ENCODE peak calls at places on chromosomes 4 and X, in six cellular contexts. F is tibial nerve, H is uterus, V is heart left ventricle, B is testis, K is IMR-90. U is an unnamed sample.

GRCh38 chr4:143443728-143444127 is 69.8 kb upstream of the SMARCA5 start:
- DNase-seq in F (no peak), H (no peak), V (no peak), B (no peak), K (no peak), U (no peak)

GRCh38 chr4:25813705-25814104 is 49.1 kb downstream of the SEL1L3 start:
- DNase-seq in F (no peak), H (no peak), V (no peak), B (no peak), K (peak), U (no peak)

GRCh38 chr4:75633846-75634245 is 3.5 kb upstream of the CDKL2 start:
- DNase-seq in F (no peak), H (no peak), V (no peak), B (no peak), K (peak), U (peak)

GRCh38 chrX:21940356-21940829 is at the start of gene SMS:
- DNase-seq in F (peak), H (peak), V (peak), B (peak), K (peak), U (peak)

GRCh38 chrX:19168609-19169008 is 46.3 kb upstream of the ADGRG2 start:
- DNase-seq in F (no peak), H (no peak), V (no peak), B (no peak), K (no peak), U (no peak)

GRCh38 chr4:77076889-77077635 is 1.3 kb upstream of the CCNI start:
- DNase-seq in F (no peak), H (no peak), V (no peak), B (no peak), K (no peak), U (peak)

GRCh38 chr4:19254476-19254875 is 997.2 kb upstream of the SLIT2 start:
- DNase-seq in F (no peak), H (no peak), V (no peak), B (no peak), K (no peak), U (no peak)

GRCh38 chrX:26922278-26922677 is 540.9 kb downstream of the PPP4R3C start:
- DNase-seq in F (no peak), H (no peak), V (no peak), B (no peak), K (no peak), U (no peak)

GRCh38 chr4:71026086-71026485 is 32.6 kb downstream of the DCK start:
- DNase-seq in F (no peak), H (no peak), V (no peak), B (peak), K (peak), U (no peak)

GRCh38 chr4:21450331-21450730 is 498.2 kb downstream of the KCNIP4 start:
- DNase-seq in F (no peak), H (no peak), V (no peak), B (no peak), K (no peak), U (no peak)

GRCh38 chr4:39587881-39588280 is 50.8 kb downstream of the SMIM14 start:
- DNase-seq in F (no peak), H (no peak), V (no peak), B (no peak), K (peak), U (no peak)

GRCh38 chr4:80876810-80877209 is 153.7 kb upstream of the BMP3 start:
- DNase-seq in F (no peak), H (no peak), V (no peak), B (no peak), K (no peak), U (no peak)

GRCh38 chrX:120690344-120690743 is 60.5 kb upstream of the C1GALT1C1 start:
- DNase-seq in F (no peak), H (no peak), V (no peak), B (no peak), K (no peak), U (no peak)

GRCh38 chr4:145299380-145300076 is 119.1 kb upstream of the OTUD4 start:
- DNase-seq in F (no peak), H (no peak), V (no peak), B (no peak), K (peak), U (peak)

GRCh38 chr4:2908686-2909085 is 54.5 kb downstream of the NOP14 start:
- DNase-seq in F (no peak), H (no peak), V (no peak), B (no peak), K (no peak), U (no peak)

GRCh38 chr4:824461-825062 is 1.4 kb downstream of the CPLX1 start:
- DNase-seq in F (no peak), H (no peak), V (no peak), B (no peak), K (no peak), U (no peak)

GRCh38 chrX:12955882-12956703 is 18.8 kb upstream of the TMSB4X start:
- DNase-seq in F (no peak), H (peak), V (peak), B (no peak), K (peak), U (peak)
- TF ChIP-seq POLR2A in F (no peak), H (no peak), V (no peak), B (no peak), K (no peak), U (peak)

DNA sequence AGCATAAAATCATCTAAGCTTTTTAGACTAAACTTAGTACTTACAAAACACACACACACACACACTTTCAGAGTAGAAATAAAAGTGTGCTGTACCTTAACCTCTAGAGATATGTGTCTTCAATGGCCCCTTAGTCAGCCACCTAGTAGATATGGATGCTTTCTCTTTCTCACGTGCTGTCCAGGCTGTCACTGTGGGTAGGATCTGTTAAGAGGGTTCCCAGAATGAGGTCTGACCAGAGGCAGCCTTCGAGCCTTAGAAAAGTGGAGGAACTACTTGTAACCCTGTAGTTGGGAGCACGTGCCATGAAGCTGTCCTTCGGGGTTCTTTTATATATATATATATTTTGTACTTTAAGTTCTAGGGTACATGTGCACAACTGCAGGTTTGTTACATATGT is 118.0 kb downstream of the COL4A5 start:
- DNase-seq in F (no peak), H (no peak), V (no peak), B (no peak), K (no peak), U (no peak)
- TF ChIP-seq POLR2A in F (no peak), H (no peak), V (no peak), B (no peak), K (no peak), U (no peak)

DNA sequence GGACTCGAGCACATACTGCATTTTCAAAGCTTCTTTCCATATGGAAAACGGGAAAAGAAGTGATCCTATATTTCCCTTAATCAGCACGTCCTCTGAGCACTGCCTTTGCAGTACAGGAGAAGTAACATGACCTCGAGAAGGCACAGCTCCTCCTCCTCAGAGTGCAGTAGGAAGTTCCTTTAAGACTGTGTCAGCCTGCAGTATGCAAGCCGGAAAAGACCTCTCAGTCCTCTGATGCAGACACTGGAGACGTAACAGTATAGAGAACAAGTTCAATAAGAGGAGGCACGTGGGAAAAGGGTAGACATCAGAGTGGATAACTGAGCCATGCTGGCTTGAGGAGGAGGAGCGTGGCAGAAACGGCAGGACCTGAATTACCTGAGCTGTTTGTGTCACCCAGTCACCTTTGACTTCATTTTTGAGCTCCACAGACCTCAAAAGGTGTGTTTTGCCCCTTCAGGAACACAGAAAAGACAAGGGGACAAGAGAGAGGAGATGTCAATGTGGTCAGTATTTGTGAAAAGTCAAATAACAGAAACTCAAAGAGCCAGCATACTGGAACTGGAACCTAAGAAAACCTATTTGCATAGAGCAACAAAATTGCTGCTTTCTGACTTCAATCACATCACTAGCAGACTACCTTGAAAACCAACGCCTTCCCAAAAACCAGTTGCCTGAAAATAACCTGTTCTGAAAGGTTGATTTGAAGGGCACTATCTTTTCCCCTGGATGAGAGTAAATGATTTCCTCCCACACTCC is 20.8 kb downstream of the IRF2 start:
- DNase-seq in F (no peak), H (no peak), V (no peak), B (peak), K (peak), U (peak)
- TF ChIP-seq POLR2A in F (no peak), H (no peak), V (no peak), B (no peak), K (no peak), U (no peak)

GRCh38 chr4:54386693-54387092 is 157.6 kb downstream of the PDGFRA start:
- DNase-seq in F (no peak), H (no peak), V (no peak), B (no peak), K (no peak), U (no peak)

GRCh38 chr4:54384152-54384551 is 155.1 kb downstream of the PDGFRA start:
- DNase-seq in F (no peak), H (no peak), V (no peak), B (no peak), K (no peak), U (no peak)

GRCh38 chr4:54382623-54383022 is 153.5 kb downstream of the PDGFRA start:
- DNase-seq in F (no peak), H (no peak), V (no peak), B (no peak), K (no peak), U (no peak)

GRCh38 chr4:54384563-54384962 is 155.5 kb downstream of the PDGFRA start:
- DNase-seq in F (no peak), H (no peak), V (no peak), B (peak), K (peak), U (peak)

DNA sequence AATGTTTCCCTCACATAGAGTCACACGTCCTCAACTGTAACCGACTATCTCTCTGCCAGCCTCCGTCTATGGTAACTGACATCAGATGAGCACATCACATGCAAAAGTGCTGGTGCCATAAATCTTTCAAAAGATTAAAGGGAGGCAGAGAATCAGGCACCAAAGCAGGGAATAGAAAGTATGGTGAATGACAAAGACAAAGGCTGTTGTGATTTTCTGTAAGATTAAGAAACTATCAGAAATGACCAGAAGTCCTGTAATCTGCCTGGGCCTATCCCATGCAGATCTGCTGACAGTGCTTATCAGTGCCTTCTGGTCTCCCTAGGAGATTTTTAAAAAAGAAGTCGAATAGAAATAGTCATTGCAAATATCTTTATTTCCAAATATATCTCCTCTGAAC is 157.2 kb downstream of the PDGFRA start:
- DNase-seq in F (no peak), H (no peak), V (no peak), B (no peak), K (no peak), U (no peak)
- TF ChIP-seq POLR2A in F (no peak), H (no peak), V (no peak), B (no peak), K (no peak), U (no peak)

GRCh38 chr4:140153744-140154571 is at the start of gene MAML3:
- DNase-seq in F (peak), H (peak), V (peak), B (peak), K (peak), U (peak)
- TF ChIP-seq POLR2A in F (peak), H (peak), V (peak), B (peak), K (peak), U (peak)

DNA sequence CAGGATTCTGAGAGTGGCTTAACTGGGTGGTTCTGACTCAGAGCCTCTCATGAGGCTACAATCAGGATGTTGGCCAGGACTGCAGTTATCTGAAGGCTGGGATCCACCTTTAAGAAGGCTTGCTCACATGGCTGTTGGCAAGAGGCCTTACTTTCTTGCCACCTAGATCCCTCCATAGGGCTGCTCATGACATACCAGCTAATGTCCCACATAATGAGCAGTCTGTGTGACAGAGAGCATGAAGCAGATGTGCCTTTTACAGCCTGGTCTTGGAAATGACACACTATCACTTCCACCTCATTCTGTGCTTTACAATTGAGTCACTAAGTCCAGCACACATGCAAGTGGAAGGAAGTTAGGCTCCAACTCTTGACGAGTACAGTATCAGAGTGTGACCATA is 4.3 kb upstream of the RBM3 start:
- DNase-seq in F (no peak), H (no peak), V (no peak), B (no peak), K (peak), U (peak)
- TF ChIP-seq POLR2A in F (no peak), H (no peak), V (no peak), B (no peak), K (no peak), U (no peak)

GRCh38 chrX:136200466-136200865 is 50.7 kb downstream of the MAP7D3 start:
- DNase-seq in F (no peak), H (no peak), V (no peak), B (no peak), K (peak), U (peak)
- TF ChIP-seq POLR2A in F (no peak), H (no peak), V (no peak), B (no peak), K (no peak), U (no peak)

GRCh38 chr4:99949034-99949998 is 759 bp downstream of the H2AZ1 start:
- DNase-seq in F (peak), H (peak), V (peak), B (peak), K (peak), U (peak)
- TF ChIP-seq POLR2A in F (no peak), H (no peak), V (no peak), B (no peak), K (no peak), U (peak)

GRCh38 chr4:166045457-166045856 is 172.4 kb downstream of the TLL1 start:
- DNase-seq in F (no peak), H (no peak), V (no peak), B (no peak), K (no peak), U (no peak)
- TF ChIP-seq POLR2A in F (no peak), H (no peak), V (no peak), B (no peak), K (no peak), U (no peak)

GRCh38 chrX:48961585-48962091 is 4.2 kb upstream of the OTUD5 start:
- DNase-seq in F (no peak), H (no peak), V (no peak), B (peak), K (peak), U (no peak)
- TF ChIP-seq POLR2A in F (no peak), H (no peak), V (no peak), B (no peak), K (no peak), U (no peak)